ENCODE peak calls at places on chromosomes 2 and 18, in six cellular contexts. One of them, this sample, is unnamed.

GRCh38 chr2:74597456-74597855 is 42.9 kb downstream of the DOK1 start:
- DNase-seq in H9: no peak
- DNase-seq in neuronal stem cell: no peak
- DNase-seq in IMR-90: no peak
- DNase-seq in trophoblast cell: no peak
- DNase-seq in H1: no peak
- DNase-seq in this sample: no peak

GRCh38 chr18:31685097-31686082 is 1.0 kb upstream of the B4GALT6 start:
- DNase-seq in H1: peak; percentile 49
- DNase-seq in IMR-90: peak; percentile 54
- DNase-seq in trophoblast cell: peak; percentile 71
- DNase-seq in neuronal stem cell: peak; percentile 76
- DNase-seq in H9: peak; percentile 86
- DNase-seq in this sample: peak; percentile 87

GRCh38 chr18:36568487-36568886 is 260.3 kb downstream of the TPGS2 start:
- DNase-seq in neuronal stem cell: no peak
- DNase-seq in H1: no peak
- DNase-seq in trophoblast cell: no peak
- DNase-seq in H9: no peak
- DNase-seq in IMR-90: no peak
- DNase-seq in this sample: no peak

GRCh38 chr18:35178260-35178659 is 62.6 kb upstream of the ZNF397 start:
- DNase-seq in H9: no peak
- DNase-seq in IMR-90: peak; percentile 61
- DNase-seq in neuronal stem cell: no peak
- DNase-seq in H1: no peak
- DNase-seq in trophoblast cell: no peak
- DNase-seq in this sample: peak; percentile 25

GRCh38 chr2:231930601-231931281 is 4.5 kb upstream of the NPPC start:
- DNase-seq in trophoblast cell: no peak
- DNase-seq in H9: no peak
- DNase-seq in neuronal stem cell: no peak
- DNase-seq in H1: no peak
- DNase-seq in IMR-90: no peak
- DNase-seq in this sample: no peak

GRCh38 chr2:42141687-42142475 is 27.3 kb upstream of the EML4 start:
- DNase-seq in IMR-90: peak; percentile 93
- DNase-seq in H9: peak; percentile 61
- DNase-seq in neuronal stem cell: no peak
- DNase-seq in trophoblast cell: peak; percentile 32
- DNase-seq in H1: no peak
- DNase-seq in this sample: peak; percentile 85

GRCh38 chr2:146444085-146444484 is 1400.7 kb upstream of the ACVR2A start:
- DNase-seq in IMR-90: no peak
- DNase-seq in H9: no peak
- DNase-seq in neuronal stem cell: no peak
- DNase-seq in trophoblast cell: no peak
- DNase-seq in H1: no peak
- DNase-seq in this sample: no peak

GRCh38 chr2:107337209-107337898 is 451.4 kb upstream of the ST6GAL2 start:
- DNase-seq in H1: no peak
- DNase-seq in trophoblast cell: no peak
- DNase-seq in IMR-90: no peak
- DNase-seq in neuronal stem cell: no peak
- DNase-seq in H9: no peak
- DNase-seq in this sample: peak; percentile 56

GRCh38 chr2:230067990-230068657 is 600 bp downstream of the SLC16A14 start:
- DNase-seq in neuronal stem cell: peak; percentile 52
- DNase-seq in H1: no peak
- DNase-seq in H9: peak; percentile 77
- DNase-seq in IMR-90: peak; percentile 13
- DNase-seq in trophoblast cell: peak; percentile 50
- DNase-seq in this sample: peak; percentile 72

GRCh38 chr2:25293958-25294513 is 47.7 kb downstream of the DNMT3A start:
- DNase-seq in H1: no peak
- DNase-seq in trophoblast cell: no peak
- DNase-seq in neuronal stem cell: no peak
- DNase-seq in IMR-90: no peak
- DNase-seq in H9: no peak
- DNase-seq in this sample: no peak

GRCh38 chr2:195322324-195322723 is 334.7 kb upstream of the SLC39A10 start:
- DNase-seq in trophoblast cell: no peak
- DNase-seq in H9: no peak
- DNase-seq in IMR-90: no peak
- DNase-seq in H1: no peak
- DNase-seq in neuronal stem cell: no peak
- DNase-seq in this sample: no peak

GRCh38 chr2:2573658-2574293 is 242.7 kb upstream of the MYT1L start:
- DNase-seq in H1: no peak
- DNase-seq in IMR-90: no peak
- DNase-seq in neuronal stem cell: no peak
- DNase-seq in trophoblast cell: no peak
- DNase-seq in H9: no peak
- DNase-seq in this sample: peak; percentile 1

GRCh38 chr18:332007-332406 is 64.2 kb upstream of the THOC1 start:
- DNase-seq in neuronal stem cell: no peak
- DNase-seq in IMR-90: no peak
- DNase-seq in H9: no peak
- DNase-seq in H1: no peak
- DNase-seq in trophoblast cell: peak; percentile 11
- DNase-seq in this sample: peak; percentile 16

GRCh38 chr2:200703132-200703925 is 108.4 kb upstream of the BZW1 start:
- DNase-seq in H9: no peak
- DNase-seq in trophoblast cell: peak; percentile 84
- DNase-seq in H1: no peak
- DNase-seq in neuronal stem cell: peak; percentile 42
- DNase-seq in IMR-90: peak; percentile 80
- DNase-seq in this sample: peak; percentile 75

GRCh38 chr2:180927030-180927686 is 53.2 kb upstream of the UBE2E3 start:
- DNase-seq in trophoblast cell: no peak
- DNase-seq in H9: no peak
- DNase-seq in neuronal stem cell: no peak
- DNase-seq in H1: no peak
- DNase-seq in IMR-90: peak; percentile 20
- DNase-seq in this sample: no peak

GRCh38 chr2:128469875-128470274 is 151.2 kb upstream of the HS6ST1 start:
- DNase-seq in IMR-90: no peak
- DNase-seq in trophoblast cell: no peak
- DNase-seq in neuronal stem cell: no peak
- DNase-seq in H9: no peak
- DNase-seq in H1: no peak
- DNase-seq in this sample: no peak

GRCh38 chr18:40407913-40408312 is 1547.1 kb upstream of the PIK3C3 start:
- DNase-seq in neuronal stem cell: no peak
- DNase-seq in H1: no peak
- DNase-seq in IMR-90: peak; percentile 28
- DNase-seq in trophoblast cell: no peak
- DNase-seq in H9: no peak
- DNase-seq in this sample: peak; percentile 65

GRCh38 chr2:138500592-138501426 is 761 bp upstream of the SPOPL start:
- DNase-seq in H1: no peak
- DNase-seq in neuronal stem cell: no peak
- DNase-seq in IMR-90: no peak
- DNase-seq in H9: no peak
- DNase-seq in trophoblast cell: no peak
- DNase-seq in this sample: no peak

GRCh38 chr2:43081131-43081745 is 145.2 kb downstream of the ZFP36L2 start:
- DNase-seq in neuronal stem cell: no peak
- DNase-seq in IMR-90: no peak
- DNase-seq in H9: no peak
- DNase-seq in H1: no peak
- DNase-seq in trophoblast cell: no peak
- DNase-seq in this sample: no peak

GRCh38 chr2:219089330-219089729 is 28.6 kb upstream of the IHH start:
- DNase-seq in IMR-90: no peak
- DNase-seq in trophoblast cell: no peak
- DNase-seq in H1: no peak
- DNase-seq in H9: no peak
- DNase-seq in neuronal stem cell: no peak
- DNase-seq in this sample: no peak
- H4K91ac ChIP-seq in IMR-90: no peak overlapping the region
- H4K91ac ChIP-seq in trophoblast cell: no peak overlapping the region
- H4K91ac ChIP-seq in H1: no peak overlapping the region
- H4K91ac ChIP-seq in H9: no peak overlapping the region
- H4K91ac ChIP-seq in neuronal stem cell: no peak overlapping the region
- H4K91ac ChIP-seq in this sample: no peak overlapping the region

GRCh38 chr2:163692081-163692480 is 43.7 kb downstream of the FIGN start:
- DNase-seq in H1: no peak
- DNase-seq in neuronal stem cell: no peak
- DNase-seq in trophoblast cell: no peak
- DNase-seq in IMR-90: no peak
- DNase-seq in H9: no peak
- DNase-seq in this sample: no peak
- H3K27me3 ChIP-seq in H1: no peaks in the 10 kb centered on the region
- H3K27me3 ChIP-seq in neuronal stem cell: no peaks in the 10 kb centered on the region
- H3K27me3 ChIP-seq in trophoblast cell: no peaks in the 10 kb centered on the region
- H3K27me3 ChIP-seq in IMR-90: no peaks in the 10 kb centered on the region
- H3K27me3 ChIP-seq in H9: no peaks in the 10 kb centered on the region
- H3K27me3 ChIP-seq in this sample: no peaks in the 10 kb centered on the region

GRCh38 chr2:67389788-67390187 is 7.3 kb upstream of the ETAA1 start:
- DNase-seq in neuronal stem cell: no peak
- DNase-seq in trophoblast cell: no peak
- DNase-seq in H1: no peak
- DNase-seq in H9: no peak
- DNase-seq in IMR-90: no peak
- DNase-seq in this sample: no peak
- H2BK120ac ChIP-seq in neuronal stem cell: no peak overlapping the region
- H2BK120ac ChIP-seq in trophoblast cell: no peak overlapping the region
- H2BK120ac ChIP-seq in H1: peak overlapping the region; percentile 33
- H2BK120ac ChIP-seq in H9: no peak overlapping the region
- H2BK120ac ChIP-seq in IMR-90: peak overlapping the region; percentile 93
- H2BK120ac ChIP-seq in this sample: peak overlapping the region; percentile 34

DNA sequence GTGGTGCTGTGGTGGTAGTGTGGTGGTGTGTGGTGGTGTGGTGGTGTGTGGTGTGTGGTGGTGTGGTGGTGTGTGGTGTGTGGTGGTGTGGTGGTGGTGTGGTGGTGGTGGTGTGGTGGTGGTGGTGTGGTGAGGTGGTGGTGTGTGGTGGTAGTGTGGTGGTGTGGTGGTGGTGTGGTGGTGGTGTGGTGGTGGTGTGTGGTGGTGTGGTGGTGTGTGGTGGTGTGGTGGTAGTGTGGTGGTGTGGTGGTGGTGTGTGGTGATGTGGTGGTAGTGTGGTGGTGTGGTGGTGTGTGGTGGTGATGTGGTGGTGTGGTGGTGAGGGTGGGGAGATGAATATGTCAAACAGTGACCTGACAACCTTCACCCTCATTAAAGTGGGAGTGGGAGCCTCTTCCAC is 55.6 kb upstream of the DLGAP1 start:
- DNase-seq in IMR-90: no peak
- DNase-seq in H1: no peak
- DNase-seq in H9: peak; percentile 61
- DNase-seq in trophoblast cell: no peak
- DNase-seq in neuronal stem cell: peak; percentile 15
- DNase-seq in this sample: peak; percentile 2
- H4K91ac ChIP-seq in IMR-90: no peak overlapping the region
- H4K91ac ChIP-seq in H1: peak overlapping the region; percentile 99
- H4K91ac ChIP-seq in H9: no peak overlapping the region
- H4K91ac ChIP-seq in trophoblast cell: no peak overlapping the region
- H4K91ac ChIP-seq in neuronal stem cell: peak overlapping the region; percentile 34
- H4K91ac ChIP-seq in this sample: peak overlapping the region; percentile 74

DNA sequence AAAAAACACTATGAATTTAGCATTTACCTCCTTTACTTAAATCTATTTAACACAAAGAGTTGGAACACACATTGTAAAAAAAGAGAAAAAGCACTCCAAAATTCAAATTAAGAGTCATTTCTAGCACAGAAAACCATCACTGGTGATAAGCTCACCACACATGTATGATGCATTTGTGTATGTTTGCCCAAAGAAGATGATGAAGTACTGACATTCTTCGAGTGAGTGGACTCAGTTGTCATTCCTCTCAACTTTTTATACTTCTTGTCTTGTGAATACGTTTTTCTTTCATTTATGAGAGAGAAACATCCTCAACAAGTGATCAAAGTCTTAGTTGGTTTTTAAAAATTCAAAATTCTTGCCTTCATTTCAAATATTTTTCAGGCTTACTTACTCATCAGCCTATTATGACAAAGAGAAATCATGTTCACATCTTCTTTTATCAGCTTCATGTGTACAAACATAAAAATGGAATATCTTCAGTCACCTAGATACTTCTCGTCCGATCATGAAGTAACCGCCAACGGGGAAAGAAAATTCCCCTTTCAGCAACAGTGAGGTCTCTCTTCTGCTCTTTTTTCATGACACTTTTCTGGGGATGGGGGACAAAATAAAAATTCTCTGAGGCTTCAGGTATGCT is 1.5 kb downstream of the DSEL start:
- DNase-seq in trophoblast cell: no peak
- DNase-seq in H1: no peak
- DNase-seq in IMR-90: peak; percentile 48
- DNase-seq in neuronal stem cell: no peak
- DNase-seq in H9: no peak
- DNase-seq in this sample: peak; percentile 34
- H3K27me3 ChIP-seq in trophoblast cell: no peaks in the 10 kb centered on the region
- H3K27me3 ChIP-seq in H1: no peaks in the 10 kb centered on the region
- H3K27me3 ChIP-seq in IMR-90: no peaks in the 10 kb centered on the region
- H3K27me3 ChIP-seq in neuronal stem cell: no peaks in the 10 kb centered on the region
- H3K27me3 ChIP-seq in H9: no peaks in the 10 kb centered on the region
- H3K27me3 ChIP-seq in this sample: no peaks in the 10 kb centered on the region

GRCh38 chr2:65366595-65367125 is 65.7 kb downstream of the SPRED2 start:
- DNase-seq in H9: no peak
- DNase-seq in H1: no peak
- DNase-seq in IMR-90: peak; percentile 98
- DNase-seq in trophoblast cell: peak; percentile 94
- DNase-seq in neuronal stem cell: no peak
- DNase-seq in this sample: peak; percentile 97
- H2BK120ac ChIP-seq in H9: no peak overlapping the region
- H2BK120ac ChIP-seq in H1: no peak overlapping the region
- H2BK120ac ChIP-seq in IMR-90: peak overlapping the region; percentile 56
- H2BK120ac ChIP-seq in trophoblast cell: no peak overlapping the region
- H2BK120ac ChIP-seq in neuronal stem cell: no peak overlapping the region
- H2BK120ac ChIP-seq in this sample: peak overlapping the region; percentile 55

DNA sequence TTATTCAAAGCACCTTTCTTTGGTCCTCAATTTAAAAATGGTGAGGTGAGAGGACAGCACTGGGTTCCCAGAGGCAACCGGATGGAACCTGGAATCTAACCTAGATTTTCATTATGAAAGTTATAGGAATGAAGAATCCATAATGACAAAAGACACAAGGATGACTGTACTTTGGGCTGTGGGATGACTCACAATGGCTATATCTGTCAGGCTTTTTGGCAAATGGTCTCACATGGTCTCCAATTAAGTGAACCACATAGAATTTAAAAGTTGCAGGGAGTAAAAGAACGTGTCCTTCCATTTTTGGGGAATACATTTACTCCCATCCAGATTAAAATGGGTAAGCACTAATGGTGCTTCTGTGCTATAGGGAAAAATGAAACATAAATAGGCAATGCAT is 31.8 kb upstream of the LYPD1 start:
- DNase-seq in trophoblast cell: no peak
- DNase-seq in H1: no peak
- DNase-seq in neuronal stem cell: no peak
- DNase-seq in H9: no peak
- DNase-seq in IMR-90: peak; percentile 77
- DNase-seq in this sample: no peak
- H4K91ac ChIP-seq in trophoblast cell: no peak overlapping the region
- H4K91ac ChIP-seq in H1: no peak overlapping the region
- H4K91ac ChIP-seq in neuronal stem cell: no peak overlapping the region
- H4K91ac ChIP-seq in H9: no peak overlapping the region
- H4K91ac ChIP-seq in IMR-90: no peak overlapping the region
- H4K91ac ChIP-seq in this sample: no peak overlapping the region